ENCODE peak calls at places on chromosome 16, in eight cellular contexts. G is transverse colon, N is stomach, W is K562, F is tibial nerve, C is ovary, T is A549, I is esophagus muscularis mucosa. H is an unnamed sample.

GRCh38 chr16:4215106-4215505 is 26.8 kb downstream of the SRL start:
- DNase-seq in G (no peak), F (no peak), N (no peak), C (no peak), T (no peak), W (no peak), I (no peak), H (no peak)

GRCh38 chr16:6643083-6643686 is 689.5 kb upstream of the RBFOX1 start:
- DNase-seq in F (peak; percentile 58), W (peak; percentile 30), C (peak; percentile 18), G (peak; percentile 49), T (peak; percentile 45), I (no peak), N (peak; percentile 47), H (no peak)

GRCh38 chr16:59573528-59574271 is 839.6 kb upstream of the GOT2 start:
- DNase-seq in G (no peak), N (no peak), W (no peak), F (no peak), C (no peak), I (no peak), T (peak; percentile 95), H (no peak)

GRCh38 chr16:25093208-25094061 is 18.1 kb upstream of the LCMT1 start:
- DNase-seq in T (no peak), F (no peak), N (no peak), G (no peak), W (no peak), I (no peak), C (no peak), H (no peak)

GRCh38 chr16:5581963-5582362 is 484.4 kb upstream of the EEF2KMT start:
- DNase-seq in G (no peak), F (no peak), C (no peak), I (no peak), W (no peak), N (no peak), T (no peak), H (no peak)

GRCh38 chr16:59527206-59527997 is 793.3 kb upstream of the GOT2 start:
- DNase-seq in T (peak; percentile 76), W (no peak), N (no peak), G (no peak), F (no peak), C (no peak), I (no peak), H (no peak)

GRCh38 chr16:50602531-50603205 is 54.5 kb downstream of the NKD1 start:
- DNase-seq in I (no peak), F (no peak), G (peak; percentile 27), T (no peak), C (no peak), W (no peak), N (no peak), H (no peak)

GRCh38 chr16:61564741-61565140 is 471.5 kb downstream of the CDH8 start:
- DNase-seq in N (no peak), G (no peak), W (no peak), C (no peak), F (no peak), T (no peak), I (no peak), H (no peak)

GRCh38 chr16:70805787-70806186 is 4.8 kb upstream of the VAC14 start:
- DNase-seq in G (no peak), C (no peak), N (no peak), F (no peak), T (no peak), W (no peak), I (no peak), H (no peak)

GRCh38 chr16:70804153-70804728 is 3.3 kb upstream of the VAC14 start:
- DNase-seq in W (no peak), T (peak; percentile 37), F (no peak), N (no peak), I (no peak), C (no peak), G (no peak), H (no peak)

GRCh38 chr16:70805380-70805779 is 4.4 kb upstream of the VAC14 start:
- DNase-seq in I (no peak), W (no peak), G (no peak), N (no peak), C (no peak), F (no peak), T (no peak), H (no peak)

GRCh38 chr16:70803354-70803753 is 2.4 kb upstream of the VAC14 start:
- DNase-seq in I (no peak), C (no peak), W (no peak), G (no peak), T (no peak), F (no peak), N (no peak), H (no peak)

DNA sequence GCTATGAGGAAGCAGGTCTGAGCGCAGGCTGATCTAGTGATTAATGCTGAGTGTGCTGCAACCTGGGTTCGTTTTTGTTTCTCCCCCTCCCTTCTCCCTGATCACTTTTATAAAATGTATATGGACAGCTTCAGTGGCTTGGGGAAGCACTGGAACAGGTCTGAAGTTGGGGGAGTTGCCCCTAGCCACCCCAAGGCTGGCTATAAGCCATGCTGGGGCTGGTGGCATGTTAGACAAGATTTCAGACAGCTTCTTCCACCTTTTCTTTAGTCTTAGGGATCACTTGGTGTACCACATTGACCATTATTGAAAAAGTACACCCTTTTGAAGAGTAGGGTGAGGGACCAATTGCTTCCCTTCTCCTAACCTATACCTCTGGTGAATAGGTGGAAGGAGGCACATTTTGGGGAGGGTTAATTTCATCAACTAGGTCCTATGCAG is 3.8 kb upstream of the VAC14 start:
- DNase-seq in W (no peak), N (no peak), T (no peak), G (no peak), F (no peak), I (no peak), C (no peak), H (no peak)
- TF ChIP-seq EP300 in W (no peak), N (no peak), T (no peak), G (no peak), F (no peak), I (no peak), C (no peak), H (no peak)

GRCh38 chr16:12904041-12904671 is 2.8 kb downstream of the SHISA9 start:
- DNase-seq in F (no peak), T (no peak), N (no peak), I (no peak), C (no peak), G (no peak), W (no peak), H (no peak)

GRCh38 chr16:12903325-12904040 is 2.1 kb downstream of the SHISA9 start:
- DNase-seq in W (no peak), T (no peak), C (no peak), I (no peak), F (no peak), G (no peak), N (no peak), H (no peak)

GRCh38 chr16:12906271-12906670 is 4.9 kb downstream of the SHISA9 start:
- DNase-seq in F (no peak), I (peak; percentile 75), N (no peak), G (no peak), W (no peak), T (no peak), C (no peak), H (no peak)

GRCh38 chr16:12906765-12907516 is 5.5 kb downstream of the SHISA9 start:
- DNase-seq in W (no peak), I (no peak), C (no peak), T (no peak), F (no peak), G (no peak), N (no peak), H (no peak)

DNA sequence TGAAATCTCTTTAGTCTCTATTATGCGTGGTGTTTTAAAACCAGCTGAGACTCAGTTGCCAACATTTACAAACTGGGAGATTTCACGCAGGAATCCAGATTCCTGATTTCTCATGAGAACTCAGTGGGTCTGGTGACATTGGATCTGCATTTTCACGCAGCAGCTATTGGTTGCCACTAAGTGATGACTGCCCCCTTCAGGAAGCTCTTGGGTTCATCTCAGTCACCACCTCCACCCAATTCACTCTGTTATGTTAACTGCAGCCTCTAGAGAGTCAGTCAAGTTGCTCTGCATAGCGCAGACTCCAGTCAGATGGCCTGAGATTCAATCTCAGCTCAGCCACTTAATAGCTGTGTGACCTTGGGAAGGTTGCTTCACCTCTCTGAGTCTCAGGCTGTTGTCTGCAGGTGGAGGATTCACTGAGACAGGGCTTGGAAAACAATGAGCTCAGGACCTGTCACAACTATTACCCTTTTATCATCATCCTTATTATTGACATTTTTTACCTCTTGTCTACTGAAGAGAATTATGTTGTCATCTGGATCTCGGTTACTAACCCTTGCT is 6.4 kb downstream of the SHISA9 start:
- DNase-seq in T (peak; percentile 40), F (no peak), W (peak; percentile 26), N (no peak), G (no peak), C (no peak), I (no peak), H (no peak)
- TF ChIP-seq CTCF in T (peak; percentile 24), F (no peak), W (peak; percentile 47), N (no peak), G (no peak), C (no peak), I (no peak), H (no peak)

DNA sequence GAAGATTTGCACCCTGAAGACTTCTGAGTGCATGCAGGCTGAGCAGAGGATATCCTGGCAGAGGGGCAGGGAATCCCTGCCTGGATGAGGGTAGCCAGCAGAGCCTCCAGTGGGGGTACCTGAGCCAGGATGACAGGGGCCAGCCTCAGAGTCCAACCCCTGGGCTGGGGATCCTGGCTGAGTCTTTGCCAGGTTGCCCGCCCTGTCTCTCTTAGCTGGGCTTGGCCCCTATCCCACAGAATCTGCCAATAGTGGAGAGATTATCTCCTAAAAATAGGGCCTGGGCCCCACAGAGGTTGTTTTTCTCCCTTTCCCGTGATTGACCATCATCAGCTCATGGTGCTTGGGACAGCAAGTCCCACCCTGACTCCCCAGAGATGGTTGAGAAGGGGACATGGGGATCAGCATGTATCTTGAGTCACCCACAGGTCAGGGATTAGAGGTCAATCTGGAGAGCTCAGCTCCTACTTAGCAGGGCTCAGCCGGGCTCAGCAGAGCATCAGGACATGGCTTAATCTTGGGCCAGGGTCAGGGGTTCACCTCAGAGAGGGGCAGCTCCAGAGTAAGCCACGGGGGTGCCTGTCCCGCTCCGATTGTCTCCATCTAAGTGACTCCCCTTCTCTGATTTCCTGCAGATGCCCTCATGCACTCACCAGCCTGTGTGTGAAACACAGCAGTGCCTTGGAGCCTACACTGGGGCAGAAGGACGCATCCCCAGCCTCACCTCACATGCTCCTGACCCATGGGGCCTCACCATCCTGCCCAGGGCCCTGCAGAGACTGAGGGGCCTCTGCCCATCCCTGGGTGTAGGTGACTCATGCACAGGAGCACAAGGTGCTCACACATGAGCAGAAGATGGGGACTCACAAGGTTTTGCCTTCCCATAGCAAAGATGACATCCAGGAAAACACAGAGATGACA is 11.5 kb downstream of the CDH16 start:
- DNase-seq in C (no peak), I (no peak), N (no peak), F (no peak), T (no peak), G (no peak), W (no peak), H (no peak)
- TF ChIP-seq EP300 in C (no peak), I (no peak), N (no peak), F (peak; percentile 32), T (no peak), G (no peak), W (no peak), H (no peak)

DNA sequence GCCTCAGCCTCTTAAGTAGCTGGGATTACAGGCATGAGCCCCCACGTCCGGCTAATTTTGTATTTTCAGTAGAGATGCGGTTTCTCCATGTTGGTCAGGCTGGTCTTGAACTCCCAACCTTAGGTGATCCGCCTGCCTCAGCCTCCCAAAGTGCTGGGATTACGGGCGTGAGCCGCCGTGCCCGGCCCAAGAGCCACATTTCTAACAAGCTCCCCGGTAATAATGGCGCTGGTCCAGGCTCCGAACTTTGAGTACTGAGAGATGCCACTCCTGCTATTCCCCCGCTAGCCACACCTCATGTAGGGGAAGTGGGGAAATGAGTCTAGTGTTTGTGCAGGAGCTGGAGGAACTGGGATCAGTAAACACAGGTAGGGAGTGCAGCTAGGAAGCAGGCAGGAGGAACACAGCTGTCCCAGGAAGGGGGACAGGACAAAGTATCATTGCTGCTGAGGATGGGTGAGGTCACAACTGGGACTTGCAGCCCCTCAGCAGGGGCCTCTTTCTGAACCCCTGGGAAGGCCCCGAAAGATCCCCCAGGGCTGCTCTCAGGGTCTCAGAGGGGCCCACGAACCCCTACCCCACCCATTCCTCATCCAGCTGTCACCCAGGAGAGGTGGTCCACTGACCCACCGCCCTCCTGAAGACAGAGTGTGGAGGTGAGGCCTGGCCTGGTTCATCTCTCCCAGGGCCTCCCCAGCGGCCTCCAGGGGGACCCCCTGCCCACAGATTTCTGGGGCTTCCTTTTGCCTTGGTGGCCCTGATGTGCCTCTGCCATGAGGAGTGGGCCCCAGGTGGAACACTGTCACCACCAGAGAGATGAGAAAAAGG is 3.7 kb upstream of the KREMEN2 start:
- DNase-seq in W (no peak), F (no peak), C (no peak), I (no peak), T (no peak), N (no peak), G (peak; percentile 20), H (no peak)
- TF ChIP-seq CTCF in W (no peak), F (no peak), C (no peak), I (no peak), T (no peak), N (no peak), G (no peak), H (no peak)